ENCODE peak calls at places on chromosomes 7 and 10, in nine cellular contexts. E is neuronal stem cell; F is CD4-positive, alpha-beta memory T cell; J is CD8-positive, alpha-beta T cell; B is left ventricle myocardium inferior; U is SJSA1; P is HCT116; D is dorsolateral prefrontal cortex; X is H7. M is an unnamed sample.

GRCh38 chr7:5143935-5144903 is 45.8 kb upstream of the WIPI2 start:
- DNase-seq in E (no peak), F (peak), J (peak), B (no peak), U (no peak), P (no peak), D (peak), X (peak), M (no peak)

GRCh38 chr7:132430863-132431822 is 145.1 kb downstream of the PLXNA4 start:
- DNase-seq in E (no peak), F (peak), J (peak), B (no peak), U (peak), P (no peak), D (peak), X (no peak), M (no peak)

GRCh38 chr7:124390301-124390700 is 357.4 kb upstream of the TMEM229A start:
- DNase-seq in E (no peak), F (no peak), J (no peak), B (no peak), U (no peak), P (no peak), D (no peak), X (no peak), M (no peak)

GRCh38 chr7:36273836-36274235 is 115.8 kb upstream of the ANLN start:
- DNase-seq in E (no peak), F (no peak), J (no peak), B (no peak), U (no peak), P (no peak), D (no peak), X (no peak), M (no peak)

GRCh38 chr10:123480344-123480743 is 185.8 kb upstream of the GPR26 start:
- DNase-seq in E (no peak), F (no peak), J (no peak), B (no peak), U (no peak), P (no peak), D (no peak), X (no peak), M (no peak)

GRCh38 chr7:138980575-138981285 is 459 bp downstream of the KIAA1549 start:
- DNase-seq in E (no peak), F (no peak), J (peak), B (peak), U (peak), P (no peak), D (no peak), X (no peak), M (no peak)

GRCh38 chr7:132592238-132592946 is 16.1 kb upstream of the PLXNA4 start:
- DNase-seq in E (no peak), F (no peak), J (no peak), B (no peak), U (no peak), P (no peak), D (no peak), X (no peak), M (no peak)

GRCh38 chr10:34816067-34817002 is 1.2 kb upstream of the PARD3 start:
- DNase-seq in E (peak), F (no peak), J (no peak), B (no peak), U (peak), P (no peak), D (no peak), X (peak), M (no peak)

GRCh38 chr10:3213174-3213573 is 40.6 kb upstream of the PITRM1 start:
- DNase-seq in E (no peak), F (no peak), J (no peak), B (peak), U (no peak), P (no peak), D (no peak), X (no peak), M (no peak)

GRCh38 chr10:117578999-117579590 is 36.5 kb downstream of the EMX2 start:
- DNase-seq in E (no peak), F (no peak), J (no peak), B (no peak), U (no peak), P (no peak), D (no peak), X (no peak), M (no peak)

GRCh38 chr7:119936876-119937275 is 336.1 kb upstream of the KCND2 start:
- DNase-seq in E (no peak), F (no peak), J (no peak), B (no peak), U (no peak), P (no peak), D (no peak), X (no peak), M (no peak)

GRCh38 chr7:111639894-111640293 is 77.6 kb upstream of the IMMP2L start:
- DNase-seq in E (no peak), F (no peak), J (no peak), B (no peak), U (no peak), P (no peak), D (no peak), X (no peak), M (no peak)

GRCh38 chr10:84846646-84847045 is 518.3 kb downstream of the CCSER2 start:
- DNase-seq in E (peak), F (no peak), J (no peak), B (no peak), U (no peak), P (no peak), D (no peak), X (no peak), M (no peak)

GRCh38 chr7:83159731-83160130 is 3.0 kb downstream of the PCLO start:
- DNase-seq in E (no peak), F (no peak), J (no peak), B (no peak), U (no peak), P (no peak), D (no peak), X (no peak), M (no peak)

GRCh38 chr7:108188724-108189123 is 58.6 kb upstream of the LAMB4 start:
- DNase-seq in E (no peak), F (no peak), J (no peak), B (no peak), U (no peak), P (no peak), D (no peak), X (no peak), M (no peak)

GRCh38 chr7:37918526-37918925 is 1.9 kb upstream of the SFRP4 start:
- DNase-seq in E (no peak), F (no peak), J (no peak), B (no peak), U (no peak), P (no peak), D (no peak), X (peak), M (no peak)

GRCh38 chr7:28203498-28204240 is 23.1 kb upstream of the JAZF1 start:
- DNase-seq in E (no peak), F (no peak), J (no peak), B (no peak), U (no peak), P (no peak), D (no peak), X (no peak), M (no peak)

GRCh38 chr10:93060887-93061593 is 442 bp downstream of the CYP26C1 start:
- DNase-seq in E (no peak), F (no peak), J (no peak), B (no peak), U (no peak), P (no peak), D (no peak), X (peak), M (no peak)

GRCh38 chr7:28298870-28299484 is 113.3 kb upstream of the CREB5 start:
- DNase-seq in E (peak), F (no peak), J (no peak), B (no peak), U (peak), P (peak), D (peak), X (peak), M (no peak)

GRCh38 chr10:5442056-5442989 is 30.0 kb downstream of the NET1 start:
- DNase-seq in E (no peak), F (no peak), J (no peak), B (no peak), U (peak), P (peak), D (no peak), X (no peak), M (no peak)

GRCh38 chr7:16644624-16644986 is 949 bp downstream of the ANKMY2 start:
- DNase-seq in E (no peak), F (peak), J (peak), B (peak), U (no peak), P (no peak), D (peak), X (peak), M (peak)

GRCh38 chr7:135768990-135769389 is 20.4 kb upstream of the FAM180A start:
- DNase-seq in E (no peak), F (no peak), J (no peak), B (peak), U (no peak), P (no peak), D (no peak), X (no peak), M (no peak)

GRCh38 chr7:107170051-107170661 is 1.4 kb downstream of the HBP1 start:
- DNase-seq in E (no peak), F (no peak), J (no peak), B (no peak), U (no peak), P (no peak), D (no peak), X (peak), M (no peak)

GRCh38 chr10:104580774-104581675 is 60.1 kb upstream of the SORCS3 start:
- DNase-seq in E (peak), F (peak), J (peak), B (peak), U (peak), P (peak), D (peak), X (peak), M (peak)

GRCh38 chr7:45117582-45117981 is 6.1 kb upstream of the TBRG4 start:
- DNase-seq in E (no peak), F (no peak), J (no peak), B (no peak), U (no peak), P (no peak), D (no peak), X (no peak), M (no peak)

GRCh38 chr7:101671783-101672356 is 42.8 kb upstream of the MYL10 start:
- DNase-seq in E (no peak), F (no peak), J (no peak), B (no peak), U (no peak), P (no peak), D (no peak), X (peak), M (no peak)

GRCh38 chr10:3469639-3470020 is 297.0 kb upstream of the PITRM1 start:
- DNase-seq in E (no peak), F (no peak), J (no peak), B (no peak), U (no peak), P (no peak), D (no peak), X (no peak), M (no peak)

GRCh38 chr7:152924826-152925411 is 165.4 kb downstream of the ACTR3B start:
- DNase-seq in E (no peak), F (no peak), J (no peak), B (no peak), U (no peak), P (no peak), D (no peak), X (peak), M (peak)

GRCh38 chr7:27149817-27150567 is 2.4 kb downstream of the HOXA3 start:
- DNase-seq in E (no peak), F (peak), J (no peak), B (no peak), U (no peak), P (no peak), D (no peak), X (no peak), M (no peak)

GRCh38 chr10:107728807-107729206 is 564.3 kb upstream of the SORCS1 start:
- DNase-seq in E (no peak), F (no peak), J (no peak), B (no peak), U (no peak), P (no peak), D (no peak), X (no peak), M (no peak)

GRCh38 chr7:98210513-98211220 is 572 bp upstream of the BHLHA15 start:
- DNase-seq in E (no peak), F (no peak), J (no peak), B (no peak), U (no peak), P (no peak), D (peak), X (peak), M (peak)

GRCh38 chr10:86027346-86027745 is 339.2 kb downstream of the GRID1 start:
- DNase-seq in E (no peak), F (no peak), J (no peak), B (no peak), U (no peak), P (no peak), D (no peak), X (no peak), M (no peak)

GRCh38 chr10:93596539-93596938 is 4.5 kb downstream of the RBP4 start:
- DNase-seq in E (no peak), F (no peak), J (no peak), B (no peak), U (peak), P (peak), D (no peak), X (peak), M (no peak)

GRCh38 chr10:130877131-130877530 is 434.4 kb downstream of the TCERG1L start:
- DNase-seq in E (no peak), F (no peak), J (no peak), B (no peak), U (no peak), P (no peak), D (no peak), X (no peak), M (no peak)

GRCh38 chr7:92988051-92988450 is 129.7 kb downstream of the SAMD9 start:
- DNase-seq in E (no peak), F (no peak), J (no peak), B (no peak), U (peak), P (peak), D (no peak), X (peak), M (no peak)

GRCh38 chr7:153061913-153062528 is 302.5 kb downstream of the ACTR3B start:
- DNase-seq in E (peak), F (no peak), J (no peak), B (no peak), U (no peak), P (no peak), D (no peak), X (peak), M (no peak)

GRCh38 chr10:103668351-103669242 is 175.1 kb downstream of the NEURL1 start:
- DNase-seq in E (no peak), F (no peak), J (peak), B (peak), U (no peak), P (no peak), D (peak), X (peak), M (no peak)

GRCh38 chr7:39757604-39758003 is 134.2 kb downstream of the RALA start:
- DNase-seq in E (no peak), F (no peak), J (no peak), B (no peak), U (peak), P (no peak), D (no peak), X (no peak), M (no peak)

GRCh38 chr7:39750253-39750994 is 127.1 kb downstream of the RALA start:
- DNase-seq in E (no peak), F (no peak), J (no peak), B (no peak), U (no peak), P (no peak), D (no peak), X (no peak), M (no peak)

GRCh38 chr7:39758234-39758970 is 135.0 kb downstream of the RALA start:
- DNase-seq in E (no peak), F (no peak), J (no peak), B (peak), U (no peak), P (no peak), D (no peak), X (no peak), M (no peak)

GRCh38 chr7:39753823-39754325 is 130.5 kb downstream of the RALA start:
- DNase-seq in E (no peak), F (no peak), J (no peak), B (no peak), U (no peak), P (no peak), D (no peak), X (no peak), M (no peak)

DNA sequence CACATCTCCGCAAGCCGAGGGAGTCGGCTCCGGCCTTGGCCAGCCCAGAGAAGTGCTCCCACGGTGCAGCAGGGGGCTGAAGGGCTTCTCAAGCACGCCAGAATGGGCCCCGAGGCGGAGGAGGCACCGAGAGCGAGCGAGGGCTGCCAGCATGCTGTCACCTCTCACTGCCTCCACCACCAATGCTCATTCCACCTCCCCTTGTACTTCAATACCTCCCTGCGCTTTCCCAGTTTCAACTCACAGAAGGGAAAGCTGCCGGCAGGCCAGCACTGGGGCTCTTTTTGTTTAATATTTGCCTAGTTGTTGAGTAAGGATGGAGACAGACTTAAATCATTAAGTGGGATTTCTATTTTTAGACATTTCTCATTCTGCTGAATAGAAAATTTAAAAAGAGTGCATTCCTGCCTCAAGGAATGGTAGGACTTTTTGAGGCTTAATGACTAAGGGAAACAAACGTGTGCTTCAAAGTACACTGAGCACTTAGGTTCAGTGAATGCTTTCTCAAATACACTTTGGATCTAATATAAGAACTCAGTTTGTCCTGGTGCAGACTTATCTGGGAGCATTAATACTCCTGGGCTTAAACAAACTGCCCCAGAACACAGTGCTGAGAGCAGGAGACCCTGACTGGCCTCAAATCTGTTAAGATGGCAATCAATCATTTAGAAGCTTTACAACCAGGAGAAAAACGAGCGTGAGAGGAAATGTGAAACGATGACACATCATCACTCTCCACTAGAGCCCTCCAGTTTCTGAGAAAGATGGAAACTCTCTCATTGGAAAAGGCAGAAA is 131.2 kb downstream of the RALA start:
- DNase-seq in E (no peak), F (no peak), J (no peak), B (no peak), U (peak), P (no peak), D (no peak), X (no peak), M (no peak)
- H3K4me3 ChIP-seq in E (no peak), F (no peak), J (no peak), B (no peak), U (peak), P (no peak), D (no peak), X (no peak), M (no peak)

DNA sequence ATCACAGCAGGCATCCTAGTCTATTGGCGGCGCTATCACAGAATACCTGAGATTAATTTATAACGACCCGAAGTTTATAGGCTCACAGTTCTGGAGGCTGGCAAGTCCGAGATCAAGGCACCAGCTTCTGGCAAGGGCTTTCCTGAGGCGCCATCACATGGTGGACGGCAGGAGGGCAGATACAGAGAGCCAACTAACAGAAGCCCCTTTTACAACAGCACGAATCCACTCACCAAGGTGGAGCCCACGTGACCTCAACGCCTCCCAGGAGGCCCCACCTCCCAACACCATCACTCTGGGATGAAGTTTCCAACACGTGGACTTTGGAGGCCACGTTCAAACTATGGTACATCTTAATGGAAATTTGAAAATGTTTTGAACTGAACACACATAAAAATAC is 255.3 kb downstream of the ELFN1 start:
- DNase-seq in E (no peak), F (no peak), J (no peak), B (no peak), U (no peak), P (no peak), D (no peak), X (peak), M (no peak)
- H3K4me3 ChIP-seq in E (no peak), F (no peak), J (no peak), B (no peak), U (no peak), P (no peak), D (no peak), X (no peak), M (no peak)

GRCh38 chr7:150341263-150342118 is at the start of gene RARRES2:
- DNase-seq in E (no peak), F (no peak), J (no peak), B (peak), U (no peak), P (no peak), D (no peak), X (peak), M (peak)
- H3K4me3 ChIP-seq in E (peak), F (no peak), J (no peak), B (peak), U (no peak), P (no peak), D (peak), X (peak), M (peak)

DNA sequence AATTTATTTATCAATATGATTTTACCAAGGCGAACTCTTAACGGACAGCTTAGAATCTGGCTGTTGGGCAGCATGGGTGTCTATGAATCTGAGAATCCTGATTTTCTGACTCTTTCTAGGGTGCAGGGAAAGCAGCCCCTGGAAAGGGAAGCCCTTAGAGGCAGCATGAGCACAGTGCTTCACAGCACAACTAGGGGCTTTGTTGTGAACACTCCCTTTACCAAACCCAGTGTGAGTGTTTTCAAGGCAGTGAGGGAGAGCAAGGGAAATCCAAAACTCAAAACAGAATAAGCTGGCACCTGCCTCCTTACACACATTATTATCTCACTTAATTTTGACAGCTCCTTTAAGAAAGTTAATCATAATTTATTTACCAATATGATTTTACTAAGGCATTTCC is 116.3 kb upstream of the CSTF2T start:
- DNase-seq in E (no peak), F (no peak), J (no peak), B (no peak), U (no peak), P (no peak), D (no peak), X (peak), M (no peak)
- H3K4me3 ChIP-seq in E (no peak), F (no peak), J (no peak), B (no peak), U (no peak), P (no peak), D (no peak), X (no peak), M (no peak)

GRCh38 chr7:47788083-47788482 is 160.2 kb downstream of the PKD1L1 start:
- DNase-seq in E (no peak), F (no peak), J (no peak), B (no peak), U (no peak), P (no peak), D (no peak), X (no peak), M (no peak)

GRCh38 chr7:47785923-47786556 is 162.2 kb downstream of the PKD1L1 start:
- DNase-seq in E (no peak), F (no peak), J (no peak), B (no peak), U (no peak), P (no peak), D (no peak), X (no peak), M (no peak)

GRCh38 chr7:47783456-47784240 is 164.6 kb downstream of the PKD1L1 start:
- DNase-seq in E (no peak), F (no peak), J (no peak), B (no peak), U (peak), P (peak), D (no peak), X (no peak), M (no peak)

GRCh38 chr7:47787249-47788069 is 160.8 kb downstream of the PKD1L1 start:
- DNase-seq in E (no peak), F (no peak), J (no peak), B (no peak), U (no peak), P (no peak), D (no peak), X (no peak), M (no peak)

GRCh38 chr7:47786557-47787248 is 161.6 kb downstream of the PKD1L1 start:
- DNase-seq in E (peak), F (no peak), J (no peak), B (peak), U (peak), P (peak), D (no peak), X (no peak), M (no peak)
- H3K4me3 ChIP-seq in E (no peak), F (no peak), J (no peak), B (no peak), U (no peak), P (peak), D (no peak), X (no peak), M (no peak)